ENCODE peak calls at places on chromosomes 6 and 20, in ten cellular contexts. V is IMR-90, M is heart left ventricle, I is upper lobe of left lung, X is esophagus squamous epithelium, L is tibial nerve, J is body of pancreas, E is HCT116, W is uterus, A is adrenal gland. Q is an unnamed sample.

GRCh38 chr6:137724018-137724403 is 143.0 kb upstream of the TNFAIP3 start:
- DNase-seq in X (no peak), A (no peak), E (no peak), W (no peak), L (no peak), J (no peak), M (no peak), V (peak), I (no peak), Q (no peak)

GRCh38 chr20:4542270-4542669 is 179.4 kb upstream of the PRND start:
- DNase-seq in I (no peak), E (no peak), L (no peak), A (no peak), J (no peak), M (no peak), V (no peak), W (no peak), X (no peak), Q (no peak)

GRCh38 chr6:169543704-169544103 is 158.1 kb downstream of the WDR27 start:
- DNase-seq in X (no peak), W (no peak), V (no peak), M (no peak), E (no peak), A (no peak), I (no peak), L (no peak), J (no peak), Q (no peak)

GRCh38 chr6:130693944-130694343 is 133.3 kb upstream of the SMLR1 start:
- DNase-seq in E (no peak), X (no peak), A (no peak), M (no peak), L (no peak), J (no peak), V (no peak), W (no peak), I (no peak), Q (no peak)

GRCh38 chr6:72446427-72446826 is 175.4 kb upstream of the KCNQ5 start:
- DNase-seq in E (no peak), M (no peak), I (no peak), J (no peak), L (no peak), A (no peak), X (no peak), W (no peak), V (peak), Q (no peak)

GRCh38 chr6:163725008-163725941 is 310.8 kb downstream of the QKI start:
- DNase-seq in E (no peak), I (no peak), A (no peak), X (no peak), M (no peak), L (no peak), J (no peak), V (no peak), W (no peak), Q (no peak)

GRCh38 chr6:131954775-131955107 is 3.6 kb upstream of the CCN2 start:
- DNase-seq in M (peak), X (no peak), E (no peak), W (peak), A (peak), L (no peak), J (peak), I (no peak), V (peak), Q (peak)

GRCh38 chr6:154390034-154390433 is 33.4 kb upstream of the IPCEF1 start:
- DNase-seq in L (no peak), E (no peak), V (no peak), I (no peak), X (no peak), M (no peak), A (no peak), J (no peak), W (no peak), Q (no peak)

GRCh38 chr6:54188832-54189231 is 77.6 kb downstream of the MLIP start:
- DNase-seq in M (no peak), L (no peak), V (no peak), X (no peak), A (no peak), E (no peak), W (no peak), I (no peak), J (no peak), Q (no peak)

GRCh38 chr6:131681585-131681984 is 19.6 kb downstream of the OR2A4 start:
- DNase-seq in L (no peak), V (no peak), E (no peak), I (no peak), W (no peak), J (no peak), M (no peak), A (no peak), X (no peak), Q (no peak)

GRCh38 chr20:50014570-50015562 is 32.1 kb downstream of the SNAI1 start:
- DNase-seq in M (no peak), J (no peak), X (no peak), L (no peak), E (no peak), W (no peak), V (no peak), A (no peak), I (peak), Q (no peak)

GRCh38 chr6:18379376-18380117 is 7.6 kb upstream of the RNF144B start:
- DNase-seq in A (no peak), L (no peak), J (no peak), W (no peak), V (no peak), M (no peak), I (no peak), E (no peak), X (no peak), Q (no peak)

GRCh38 chr6:142796571-142796970 is 148.4 kb downstream of the HIVEP2 start:
- DNase-seq in V (peak), J (no peak), X (no peak), W (no peak), A (no peak), M (no peak), E (no peak), L (no peak), I (no peak), Q (no peak)

GRCh38 chr6:22042713-22043112 is 254.1 kb downstream of the PRL start:
- DNase-seq in E (no peak), M (no peak), V (no peak), W (peak), J (peak), I (no peak), L (no peak), X (no peak), A (no peak), Q (no peak)

GRCh38 chr20:38133680-38134426 is 31.2 kb downstream of the TGM2 start:
- DNase-seq in E (no peak), X (no peak), M (peak), V (no peak), W (no peak), A (no peak), I (no peak), L (no peak), J (no peak), Q (no peak)

GRCh38 chr6:139231206-139231605 is 60.6 kb downstream of the TXLNB start:
- DNase-seq in A (no peak), X (no peak), J (no peak), M (no peak), W (no peak), I (no peak), L (no peak), V (peak), E (no peak), Q (no peak)

GRCh38 chr6:24831771-24832718 is 33.3 kb upstream of the ARMH2 start:
- DNase-seq in A (no peak), L (no peak), I (no peak), E (no peak), M (no peak), W (no peak), V (peak), J (no peak), X (no peak), Q (no peak)

GRCh38 chr20:10502098-10502526 is 67.0 kb downstream of the SLX4IP start:
- DNase-seq in I (no peak), L (no peak), X (no peak), W (no peak), M (no peak), J (no peak), V (no peak), A (no peak), E (no peak), Q (no peak)

GRCh38 chr20:48502016-48502415 is 325.8 kb downstream of the PREX1 start:
- DNase-seq in X (no peak), M (no peak), W (no peak), V (no peak), L (no peak), I (no peak), E (no peak), J (no peak), A (no peak), Q (no peak)

GRCh38 chr6:31882344-31882743 is 3.5 kb upstream of the SLC44A4 start:
- DNase-seq in M (no peak), E (no peak), J (no peak), L (no peak), A (peak), X (no peak), I (no peak), W (no peak), V (peak), Q (no peak)

GRCh38 chr20:63672666-63673065 is 14.6 kb downstream of the RTEL1 start:
- DNase-seq in E (no peak), J (no peak), X (no peak), I (peak), V (no peak), M (no peak), W (no peak), A (no peak), L (no peak), Q (no peak)

GRCh38 chr6:149181304-149181703 is 136.2 kb upstream of the TAB2 start:
- DNase-seq in L (no peak), I (no peak), J (no peak), W (no peak), E (no peak), A (no peak), X (no peak), M (no peak), V (no peak), Q (no peak)

GRCh38 chr6:17015551-17016381 is 86.1 kb upstream of the STMND1 start:
- DNase-seq in I (peak), E (no peak), A (no peak), X (no peak), J (no peak), V (no peak), L (no peak), M (peak), W (no peak), Q (no peak)

GRCh38 chr6:24799541-24799915 is 811 bp upstream of the ARMH2 start:
- DNase-seq in A (no peak), J (no peak), M (no peak), W (no peak), V (no peak), E (no peak), X (no peak), L (no peak), I (no peak), Q (no peak)

GRCh38 chr20:43584448-43585138 is 6.1 kb upstream of the IFT52 start:
- DNase-seq in X (no peak), E (no peak), A (no peak), W (no peak), L (no peak), M (no peak), J (no peak), I (no peak), V (peak), Q (no peak)

GRCh38 chr6:16883414-16883813 is 122.2 kb upstream of the ATXN1 start:
- DNase-seq in E (no peak), M (no peak), J (no peak), A (no peak), I (no peak), W (no peak), X (no peak), L (no peak), V (peak), Q (no peak)

GRCh38 chr20:57262244-57263126 is 4.0 kb downstream of the BMP7 start:
- DNase-seq in V (no peak), M (no peak), J (no peak), L (no peak), I (peak), E (no peak), A (no peak), X (no peak), W (no peak), Q (no peak)

GRCh38 chr6:159414711-159415110 is 245.5 kb downstream of the FNDC1 start:
- DNase-seq in W (no peak), A (no peak), J (no peak), I (no peak), V (no peak), E (no peak), L (no peak), M (no peak), X (no peak), Q (no peak)

DNA sequence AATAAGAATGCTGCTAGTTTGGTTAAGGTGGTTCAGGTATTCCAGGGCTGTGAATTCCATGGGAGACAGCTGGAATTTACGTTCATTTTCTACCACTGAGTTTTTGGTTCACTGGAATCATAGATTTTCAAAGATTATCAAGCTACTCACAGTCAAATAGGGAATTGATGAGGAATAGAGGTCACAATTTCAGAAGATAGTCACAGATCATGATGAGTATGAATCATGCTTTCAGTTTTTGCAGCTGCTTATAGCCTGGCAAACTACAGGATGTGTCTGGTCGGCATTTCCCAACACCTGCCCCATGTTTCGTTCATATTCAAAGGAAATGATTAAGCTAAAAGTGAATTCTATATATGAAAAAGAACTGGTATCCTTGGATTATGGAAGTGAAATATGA is 58.7 kb downstream of the BCKDHB start:
- DNase-seq in V (peak), A (no peak), J (no peak), M (no peak), E (no peak), X (no peak), L (no peak), W (no peak), I (no peak), Q (no peak)
- H3K27ac ChIP-seq in V (no peak), A (no peak), J (no peak), M (no peak), E (no peak), X (no peak), L (no peak), W (no peak), I (no peak), Q (no peak)

GRCh38 chr6:89035252-89036106 is 45.1 kb upstream of the PNRC1 start:
- DNase-seq in X (peak), V (peak), L (peak), A (peak), J (peak), I (no peak), W (peak), M (peak), E (no peak), Q (peak)
- TF ChIP-seq POLR2A in X (no peak), V (no peak), L (no peak), A (peak), J (peak), I (no peak), W (no peak), M (no peak), E (no peak), Q (peak)

DNA sequence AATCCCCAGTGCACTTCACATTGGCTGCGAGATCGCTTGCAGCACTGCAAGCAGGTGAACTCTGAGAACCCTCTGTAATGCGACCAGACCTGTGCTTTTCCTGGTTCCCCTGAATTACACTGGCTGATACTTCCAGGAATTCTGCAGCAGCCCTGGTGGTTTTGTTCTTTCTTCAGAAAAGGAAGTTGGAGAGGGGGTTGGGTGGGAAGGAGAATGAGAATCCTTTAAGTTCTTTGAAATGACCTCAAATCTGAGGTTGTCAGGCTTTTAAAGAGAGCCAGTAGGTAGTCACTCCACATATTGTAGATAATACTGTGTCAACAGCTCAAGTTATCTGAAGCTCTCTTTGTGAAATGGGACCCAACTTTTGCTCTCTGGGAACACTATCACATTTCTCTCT is 62.4 kb downstream of the GCNT2 start:
- DNase-seq in W (no peak), L (no peak), E (no peak), M (no peak), I (no peak), A (no peak), V (no peak), J (no peak), X (no peak), Q (no peak)
- H3K27ac ChIP-seq in W (no peak), L (no peak), E (no peak), M (peak), I (no peak), A (no peak), V (no peak), J (peak), X (no peak), Q (peak)

GRCh38 chr6:7137335-7138106 is 29.8 kb downstream of the RREB1 start:
- DNase-seq in I (no peak), W (peak), J (no peak), X (no peak), V (peak), M (peak), E (no peak), A (peak), L (no peak), Q (no peak)
- TF ChIP-seq POLR2A in I (no peak), W (no peak), J (peak), X (no peak), V (peak), M (no peak), E (no peak), A (peak), L (no peak), Q (no peak)

GRCh38 chr20:1446536-1446935 is 20.1 kb downstream of the NSFL1C start:
- DNase-seq in M (no peak), J (no peak), W (no peak), X (no peak), A (no peak), I (no peak), E (no peak), V (no peak), L (no peak), Q (no peak)
- H3K27ac ChIP-seq in M (no peak), J (no peak), W (no peak), X (no peak), A (no peak), I (no peak), E (no peak), V (no peak), L (no peak), Q (no peak)

GRCh38 chr6:7742214-7742613 is 16.3 kb downstream of the BMP6 start:
- DNase-seq in M (no peak), W (no peak), V (no peak), E (no peak), J (no peak), A (no peak), L (no peak), X (no peak), I (no peak), Q (no peak)
- TF ChIP-seq POLR2A in M (no peak), W (no peak), V (no peak), E (no peak), J (no peak), A (no peak), L (no peak), X (no peak), I (no peak), Q (no peak)

DNA sequence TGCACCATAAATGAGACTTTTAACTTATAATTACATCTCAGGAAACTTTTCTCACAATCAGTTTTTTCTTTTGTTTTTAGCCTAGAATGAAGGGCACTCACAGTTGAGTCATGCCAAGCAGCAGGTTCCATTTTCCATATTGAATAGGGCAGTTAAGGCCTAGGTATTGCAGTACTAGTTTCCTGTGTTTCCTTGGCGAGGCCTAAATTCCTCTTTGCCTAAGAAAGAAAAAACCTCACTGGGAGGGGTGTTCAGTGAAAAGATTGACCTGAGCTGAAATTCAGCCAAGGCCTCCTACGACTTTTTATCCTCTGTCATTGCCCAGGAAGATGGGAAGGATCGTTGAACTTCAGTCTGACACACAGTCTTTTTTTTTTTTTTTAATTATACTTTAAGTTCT is 85.5 kb downstream of the IMPG1 start:
- DNase-seq in M (no peak), V (no peak), J (no peak), A (no peak), E (no peak), L (no peak), W (no peak), X (no peak), I (no peak), Q (no peak)
- H3K27ac ChIP-seq in M (no peak), V (no peak), J (no peak), A (no peak), E (no peak), L (no peak), W (no peak), X (no peak), I (no peak), Q (no peak)

GRCh38 chr6:111804627-111805235 is 68.5 kb downstream of the FYN start:
- DNase-seq in E (no peak), M (no peak), J (no peak), I (no peak), L (no peak), X (no peak), V (peak), W (peak), A (no peak), Q (no peak)
- TF ChIP-seq POLR2A in E (no peak), M (no peak), J (no peak), I (no peak), L (no peak), X (no peak), V (no peak), W (no peak), A (no peak), Q (no peak)

GRCh38 chr20:35663813-35664543 is 722 bp downstream of the CPNE1 start:
- DNase-seq in J (peak), E (peak), W (peak), L (no peak), X (no peak), I (no peak), M (peak), V (peak), A (peak), Q (peak)

GRCh38 chr20:35669221-35669620 is 4.5 kb upstream of the CPNE1 start:
- DNase-seq in A (no peak), L (no peak), X (no peak), V (no peak), J (no peak), I (no peak), M (no peak), W (no peak), E (no peak), Q (no peak)

GRCh38 chr20:35663516-35663812 is 1.2 kb downstream of the CPNE1 start:
- DNase-seq in W (no peak), V (peak), E (no peak), M (no peak), J (no peak), L (no peak), A (no peak), I (no peak), X (no peak), Q (no peak)

GRCh38 chr20:35664544-35665206 is at the start of the genes CPNE1 and RBM12:
- DNase-seq in J (peak), W (peak), X (peak), E (peak), L (peak), I (peak), A (peak), M (peak), V (peak), Q (peak)

DNA sequence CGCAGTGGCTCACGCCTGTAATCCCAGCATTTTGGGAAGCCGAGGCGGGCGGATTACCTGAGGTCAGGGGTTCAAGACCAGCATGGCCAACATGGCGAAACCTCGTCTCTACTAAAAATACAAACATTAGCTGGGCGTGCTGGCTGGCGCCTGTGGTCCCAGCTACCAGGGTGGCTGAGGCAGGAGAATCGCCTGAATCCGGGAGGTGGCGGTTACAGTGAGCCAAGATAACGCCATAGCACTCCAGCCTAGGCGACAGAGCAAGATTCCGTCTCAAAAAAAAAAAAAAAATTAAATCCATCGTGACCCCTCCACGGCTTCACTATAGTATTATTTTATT is 1.2 kb upstream of the CPNE1 start:
- DNase-seq in E (no peak), W (no peak), V (no peak), L (no peak), M (no peak), X (no peak), I (no peak), A (no peak), J (no peak), Q (no peak)
- H3K27ac ChIP-seq in E (no peak), W (peak), V (no peak), L (no peak), M (no peak), X (no peak), I (no peak), A (no peak), J (no peak), Q (no peak)